ENCODE peak calls at places on chromosomes 13 and 19, in seven cellular contexts. C is heart right ventricle, N is tibial artery, W is BE2C, I is NB4, Q is kidney epithelial cell, O is cardiac muscle cell. F is an unnamed sample.

GRCh38 chr13:69948016-69948415 is 159.6 kb upstream of the ATXN8OS start:
- DNase-seq in N (no peak), C (no peak), O (no peak), Q (no peak), I (no peak), W (no peak), F (no peak)

GRCh38 chr19:38544569-38545315 is 73.0 kb downstream of the MAP4K1 start:
- DNase-seq in N (no peak), C (no peak), I (no peak), O (peak; percentile 10), Q (peak; percentile 25), W (no peak), F (no peak)

GRCh38 chr13:101624210-101624922 is 171.9 kb downstream of the ITGBL1 start:
- DNase-seq in Q (peak; percentile 48), W (no peak), O (no peak), I (no peak), C (no peak), N (no peak), F (no peak)

GRCh38 chr13:109687559-109688448 is 98.6 kb downstream of the IRS2 start:
- DNase-seq in N (no peak), O (no peak), I (no peak), Q (no peak), W (no peak), C (no peak), F (no peak)

GRCh38 chr19:5131866-5132561 is 163.1 kb downstream of the KDM4B start:
- DNase-seq in N (no peak), C (no peak), I (no peak), Q (no peak), O (no peak), W (no peak), F (no peak)

GRCh38 chr19:46069841-46070341 is 29.1 kb upstream of the IGFL4 start:
- DNase-seq in O (peak; percentile 95), C (no peak), Q (peak; percentile 21), I (no peak), W (no peak), N (no peak), F (peak; percentile 77)

GRCh38 chr19:7337380-7338194 is 11.2 kb upstream of the ARHGEF18 start:
- DNase-seq in I (peak; percentile 100), Q (no peak), O (no peak), N (peak; percentile 65), W (no peak), C (no peak), F (no peak)

GRCh38 chr13:113973218-113974164 is at the start of gene C13orf46:
- DNase-seq in W (peak; percentile 11), I (no peak), C (no peak), N (peak; percentile 56), Q (no peak), O (no peak), F (no peak)

GRCh38 chr19:1183543-1184172 is 9.6 kb upstream of the SBNO2 start:
- DNase-seq in Q (peak; percentile 67), O (no peak), W (no peak), N (no peak), I (no peak), C (no peak), F (no peak)

GRCh38 chr19:6233051-6233826 is 46.5 kb downstream of the MLLT1 start:
- DNase-seq in Q (no peak), O (peak; percentile 82), W (peak; percentile 5), N (no peak), I (peak; percentile 42), C (peak; percentile 81), F (no peak)

GRCh38 chr19:31553844-31554215 is 204.6 kb upstream of the TSHZ3 start:
- DNase-seq in Q (no peak), C (no peak), N (no peak), I (no peak), O (no peak), W (no peak), F (no peak)

GRCh38 chr19:38152461-38153379 is 71.3 kb downstream of the DPF1 start:
- DNase-seq in Q (no peak), W (peak; percentile 88), N (no peak), C (peak; percentile 52), O (peak; percentile 64), I (no peak), F (no peak)

GRCh38 chr13:44932850-44933251 is 56.4 kb downstream of the NUFIP1 start:
- DNase-seq in O (peak; percentile 80), N (no peak), C (no peak), W (no peak), I (no peak), Q (no peak), F (no peak)

GRCh38 chr19:6556480-6556879 is 25.7 kb downstream of the TNFSF9 start:
- DNase-seq in N (no peak), O (peak; percentile 64), Q (peak; percentile 18), I (no peak), W (no peak), C (no peak), F (no peak)

GRCh38 chr19:54430306-54431254 is 15.3 kb downstream of the TTYH1 start:
- DNase-seq in N (no peak), Q (no peak), W (peak; percentile 74), O (peak; percentile 51), C (peak; percentile 72), I (peak; percentile 52), F (no peak)

GRCh38 chr13:109998808-109999528 is 212.6 kb upstream of the IRS2 start:
- DNase-seq in W (no peak), O (peak; percentile 82), I (peak; percentile 40), N (no peak), C (no peak), Q (peak; percentile 95), F (peak; percentile 79)

GRCh38 chr19:49869484-49870308 is 2.3 kb upstream of the PNKP start:
- DNase-seq in W (peak; percentile 96), I (peak; percentile 99), Q (peak; percentile 99), C (peak; percentile 96), O (peak; percentile 100), N (peak; percentile 99), F (peak; percentile 100)

GRCh38 chr19:30085394-30085793 is 143.4 kb downstream of the URI1 start:
- DNase-seq in O (peak; percentile 11), N (no peak), I (peak; percentile 3), Q (no peak), C (no peak), W (peak; percentile 59), F (no peak)

GRCh38 chr13:46386996-46387851 is at the start of gene RUBCNL:
- DNase-seq in N (no peak), Q (no peak), W (peak; percentile 19), O (no peak), C (peak; percentile 31), I (peak; percentile 69), F (no peak)

DNA sequence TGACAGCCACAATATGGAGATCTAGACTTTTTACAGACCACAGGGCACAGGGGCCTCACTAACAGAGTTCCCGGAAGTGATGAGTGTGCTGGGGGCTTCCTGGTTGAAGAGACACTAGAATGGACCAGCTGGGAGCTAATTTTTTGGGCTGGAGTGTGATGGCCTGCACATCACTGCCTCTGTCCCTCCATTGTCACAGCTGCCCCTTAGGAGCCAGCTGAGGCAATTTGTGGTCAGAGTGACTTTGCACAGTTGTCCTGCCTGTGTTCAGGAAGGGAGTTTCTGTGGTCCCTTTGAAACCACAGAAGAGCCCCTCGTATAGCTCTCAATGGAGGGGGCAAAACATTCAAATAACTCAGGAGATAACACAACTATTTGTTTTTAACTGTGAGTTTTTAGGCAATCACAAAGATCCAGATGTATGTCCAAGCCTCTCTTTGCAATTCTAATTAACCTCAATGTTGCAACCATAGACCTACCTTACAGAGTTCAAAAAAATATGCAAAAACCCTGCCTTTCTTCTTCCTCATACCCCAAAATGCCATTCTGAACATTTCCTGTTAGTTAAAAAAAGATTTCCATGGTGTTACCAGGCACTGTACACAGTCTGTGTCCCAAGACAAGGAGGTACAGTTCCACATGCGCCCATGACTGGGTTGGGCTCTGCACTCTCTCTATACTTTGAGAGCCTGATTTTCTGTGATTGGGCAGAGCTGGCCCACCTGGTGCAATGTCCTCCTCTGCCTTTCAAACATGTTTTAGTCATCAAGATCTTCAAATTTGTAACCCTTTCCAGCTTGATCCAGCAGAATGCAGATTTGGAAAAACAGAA is 2.4 kb downstream of the ALOX5AP start:
- DNase-seq in I (peak; percentile 91), Q (no peak), W (no peak), C (no peak), N (no peak), O (no peak), F (no peak)
- H3K4me3 ChIP-seq in I (no peak overlapping the region), Q (no peak overlapping the region), W (no peak overlapping the region), C (no peak overlapping the region), N (no peak overlapping the region), O (no peak overlapping the region), F (no peak overlapping the region)

GRCh38 chr19:3275068-3275582 is 50.7 kb downstream of the CELF5 start:
- DNase-seq in Q (no peak), N (no peak), O (no peak), I (peak; percentile 27), C (no peak), W (peak; percentile 46), F (no peak)
- TF ChIP-seq CTCF in Q (no peak), N (no peak), O (peak; percentile 62), I (peak; percentile 63), C (no peak), W (peak; percentile 74), F (peak; percentile 66)

GRCh38 chr19:10292206-10292788 is 2.5 kb downstream of the ICAM5 start:
- DNase-seq in N (peak; percentile 82), I (peak; percentile 79), O (peak; percentile 85), W (peak; percentile 85), Q (no peak), C (peak; percentile 85), F (no peak)

GRCh38 chr19:10290439-10290875 is 705 bp downstream of the ICAM5 start:
- DNase-seq in N (no peak), W (no peak), I (peak; percentile 62), O (no peak), Q (no peak), C (no peak), F (no peak)

GRCh38 chr19:10290876-10291553 is 1.3 kb downstream of the ICAM5 start:
- DNase-seq in C (peak; percentile 64), I (peak; percentile 72), W (no peak), Q (no peak), O (peak; percentile 54), N (no peak), F (no peak)

GRCh38 chr19:10292789-10293636 is 3.3 kb downstream of the ICAM5 start:
- DNase-seq in N (no peak), O (no peak), C (no peak), Q (no peak), W (no peak), I (no peak), F (no peak)

GRCh38 chr19:10291554-10292205 is 1.9 kb downstream of the ICAM5 start:
- DNase-seq in Q (no peak), W (no peak), O (no peak), I (peak; percentile 67), C (no peak), N (no peak), F (no peak)
- H3K4me3 ChIP-seq in Q (peak overlapping the region; percentile 22), W (peak overlapping the region; percentile 38), O (peak overlapping the region; percentile 50), I (no peak overlapping the region), C (peak overlapping the region; percentile 36), N (peak overlapping the region; percentile 32), F (peak overlapping the region; percentile 30)

DNA sequence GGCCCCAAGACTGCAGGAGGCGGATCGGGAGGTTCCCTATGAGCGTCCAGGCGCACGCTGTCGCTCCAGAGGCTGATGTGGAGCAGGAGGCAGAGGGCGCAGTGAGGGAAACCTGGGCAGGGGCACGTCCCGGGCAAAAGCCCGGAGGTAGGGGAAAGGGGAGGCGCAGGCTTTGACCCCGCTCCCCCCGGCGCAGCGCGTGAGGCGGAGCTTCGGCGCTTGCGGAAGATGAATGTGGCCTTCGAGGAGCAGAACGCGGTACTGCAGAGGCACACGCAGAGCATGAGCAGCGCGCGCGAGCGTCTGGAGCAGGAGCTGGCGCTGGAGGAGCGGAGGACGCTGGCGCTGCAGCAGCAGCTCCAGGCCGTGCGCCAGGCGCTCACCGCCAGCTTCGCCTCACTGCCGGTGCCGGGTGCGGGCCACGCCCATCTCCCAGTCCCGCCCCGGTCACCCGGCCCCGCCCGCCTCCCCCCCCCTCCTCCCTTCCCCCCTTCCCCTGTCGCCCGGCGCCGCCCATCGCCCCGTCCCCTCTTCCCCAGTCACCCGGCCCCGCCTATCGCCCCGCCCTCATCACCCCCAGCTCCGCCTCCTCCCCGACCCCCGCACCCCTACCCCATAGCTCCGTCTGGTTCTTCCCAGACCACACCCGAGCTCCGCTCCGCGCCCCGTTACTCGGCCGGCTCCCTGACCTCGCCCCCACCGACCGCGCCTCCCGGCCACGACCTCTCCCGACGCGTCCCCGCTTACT is 4.1 kb downstream of the HMG20B start:
- DNase-seq in C (peak; percentile 71), W (peak; percentile 89), O (peak; percentile 85), N (peak; percentile 82), Q (no peak), I (no peak), F (peak; percentile 32)
- TF ChIP-seq CTCF in C (no peak), W (no peak), O (no peak), N (no peak), Q (no peak), I (no peak), F (no peak)

F was measured in retinal pigment epithelial cell.